ENCODE peak calls at places on chromosomes 5 and 9, in four cellular contexts. H, F, C and G are unnamed samples.
A peak's percentile ranks its signal among the peaks of the same experiment; 100 is the strongest.

GRCh38 chr5:97536683-97537082 is 353.6 kb upstream of the RIOK2 start:
- DNase-seq in C (no peak), H (no peak), F (no peak), G (no peak)

GRCh38 chr5:96714951-96715451 is 52.8 kb downstream of the CAST start:
- DNase-seq in F (peak; percentile 33), H (no peak), C (no peak), G (no peak)

GRCh38 chr5:145246961-145247744 is 588.0 kb downstream of the PRELID2 start:
- DNase-seq in H (no peak), F (no peak), C (no peak), G (no peak)

GRCh38 chr5:176732736-176733585 is 77.4 kb upstream of the UNC5A start:
- DNase-seq in C (peak; percentile 33), F (no peak), H (no peak), G (peak; percentile 11)

GRCh38 chr5:87081511-87082372 is 185.9 kb upstream of the RASA1 start:
- DNase-seq in C (no peak), H (no peak), F (no peak), G (no peak)

GRCh38 chr9:89489548-89490527 is 8.1 kb downstream of the SEMA4D start:
- DNase-seq in H (no peak), F (no peak), C (no peak), G (no peak)

GRCh38 chr9:104606202-104606601 is 775 bp upstream of the OR13C2 start:
- DNase-seq in C (no peak), H (no peak), F (no peak), G (no peak)

GRCh38 chr5:43556857-43557593 is at the start of gene PAIP1:
- DNase-seq in H (no peak), F (peak; percentile 92), C (peak; percentile 94), G (peak; percentile 80)

GRCh38 chr5:96876292-96876850 is at the start of gene ERAP2:
- DNase-seq in C (no peak), H (no peak), F (peak; percentile 21), G (no peak)

GRCh38 chr9:108671156-108671555 is 184.6 kb downstream of the ACTL7B start:
- DNase-seq in F (peak; percentile 18), H (no peak), C (no peak), G (peak; percentile 28)

GRCh38 chr5:77777281-77777892 is 1.2 kb upstream of the TBCA start:
- DNase-seq in F (no peak), C (no peak), H (no peak), G (no peak)

GRCh38 chr5:3417376-3417943 is 178.2 kb upstream of the IRX1 start:
- DNase-seq in C (no peak), F (no peak), H (no peak), G (peak; percentile 69)

GRCh38 chr5:170571331-170571731 is 67.5 kb downstream of the KCNIP1 start:
- DNase-seq in F (no peak), C (no peak), H (no peak), G (no peak)

GRCh38 chr5:140101179-140101578 is 12.7 kb upstream of the PURA start:
- DNase-seq in H (no peak), C (no peak), F (no peak), G (no peak)

GRCh38 chr5:53962306-53962705 is 348.1 kb downstream of the ARL15 start:
- DNase-seq in C (no peak), F (no peak), H (no peak), G (no peak)

GRCh38 chr5:180591249-180591887 is at the start of gene SCGB3A1:
- DNase-seq in F (no peak), C (peak; percentile 57), H (no peak), G (no peak)
- TF ChIP-seq TEAD4 in F (no peak), C (no peak), H (no peak), G (no peak)

GRCh38 chr9:125989090-125989501 is 241.9 kb downstream of the PBX3 start:
- DNase-seq in H (no peak), F (no peak), C (no peak), G (no peak)

GRCh38 chr9:125990793-125991220 is 243.6 kb downstream of the PBX3 start:
- DNase-seq in F (no peak), C (peak; percentile 91), H (no peak), G (no peak)

GRCh38 chr9:125990186-125990792 is 243.1 kb downstream of the PBX3 start:
- DNase-seq in H (no peak), F (no peak), C (no peak), G (no peak)

GRCh38 chr9:125988479-125989050 is 241.4 kb downstream of the PBX3 start:
- DNase-seq in F (no peak), C (peak; percentile 13), H (no peak), G (no peak)

GRCh38 chr9:125989524-125990180 is 242.5 kb downstream of the PBX3 start:
- DNase-seq in H (no peak), F (no peak), C (no peak), G (no peak)
- TF ChIP-seq TEAD4 in H (no peak), F (no peak), C (no peak), G (no peak)

DNA sequence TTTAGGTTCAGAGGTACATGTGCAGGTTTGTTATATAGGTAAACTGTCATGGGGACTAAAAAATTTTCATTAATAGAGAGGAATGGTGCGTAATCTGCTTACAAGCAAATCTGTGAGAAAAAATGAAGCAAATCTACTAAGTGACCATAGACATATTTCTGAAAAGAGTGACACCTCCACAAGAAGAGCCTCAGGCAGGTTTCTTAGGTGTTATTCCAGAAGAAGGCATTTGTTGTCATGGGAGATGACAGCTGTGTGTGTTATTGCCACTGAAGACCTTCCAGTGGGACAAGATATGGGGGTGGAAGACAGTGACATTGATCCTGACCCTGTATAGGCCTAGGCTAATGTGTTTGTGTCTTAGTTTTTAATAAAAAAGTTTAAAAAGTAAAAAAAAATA is 68.8 kb upstream of the PANK3 start:
- DNase-seq in H (no peak), C (no peak), F (no peak), G (no peak)
- TF ChIP-seq TEAD4 in H (no peak), C (no peak), F (no peak), G (no peak)

GRCh38 chr5:154577449-154577848 is 99.4 kb upstream of the HAND1 start:
- DNase-seq in H (no peak), C (no peak), F (no peak), G (no peak)
- TF ChIP-seq TEAD4 in H (no peak), C (no peak), F (no peak), G (no peak)

GRCh38 chr5:153456354-153456753 is 34.1 kb upstream of the GRIA1 start:
- DNase-seq in C (no peak), H (no peak), F (no peak), G (peak; percentile 16)
- TF ChIP-seq TEAD4 in C (no peak), H (peak; percentile 81), F (no peak), G (no peak)

GRCh38 chr5:112492291-112492690 is 73.2 kb upstream of the EPB41L4A start:
- DNase-seq in H (peak; percentile 27), C (peak; percentile 52), F (peak; percentile 35), G (peak; percentile 69)
- TF ChIP-seq TEAD4 in H (no peak), C (no peak), F (no peak), G (no peak)

DNA sequence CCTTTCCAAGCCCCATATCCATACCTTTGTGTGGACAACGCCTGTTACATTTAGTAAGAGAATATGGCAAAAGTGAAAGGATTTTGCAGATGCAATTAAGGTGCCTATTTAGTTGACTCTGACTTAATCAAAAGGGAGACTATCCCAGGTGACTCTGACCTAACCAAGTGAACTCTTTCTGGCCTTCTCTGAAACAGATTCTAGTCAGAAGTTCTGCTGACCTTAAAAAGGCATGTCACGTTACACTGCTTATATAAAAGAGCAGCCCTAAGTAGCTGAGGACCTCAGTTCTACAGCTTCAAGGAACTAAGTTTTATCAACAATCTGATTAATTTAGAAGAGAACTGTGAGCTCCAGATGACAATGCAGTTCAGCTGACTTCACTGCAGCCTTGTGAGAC is 5.7 kb upstream of the TICAM2 start:
- DNase-seq in H (no peak), F (no peak), C (no peak), G (no peak)
- TF ChIP-seq TEAD4 in H (no peak), F (no peak), C (no peak), G (no peak)

GRCh38 chr9:123985869-123986268 is 25.7 kb upstream of the LHX2 start:
- DNase-seq in F (no peak), C (no peak), H (no peak), G (no peak)
- TF ChIP-seq TEAD4 in F (no peak), C (no peak), H (no peak), G (no peak)

GRCh38 chr9:106058460-106058859 is 364.1 kb downstream of the TMEM38B start:
- DNase-seq in H (no peak), F (no peak), C (no peak), G (no peak)
- TF ChIP-seq TEAD4 in H (no peak), F (no peak), C (no peak), G (no peak)

DNA sequence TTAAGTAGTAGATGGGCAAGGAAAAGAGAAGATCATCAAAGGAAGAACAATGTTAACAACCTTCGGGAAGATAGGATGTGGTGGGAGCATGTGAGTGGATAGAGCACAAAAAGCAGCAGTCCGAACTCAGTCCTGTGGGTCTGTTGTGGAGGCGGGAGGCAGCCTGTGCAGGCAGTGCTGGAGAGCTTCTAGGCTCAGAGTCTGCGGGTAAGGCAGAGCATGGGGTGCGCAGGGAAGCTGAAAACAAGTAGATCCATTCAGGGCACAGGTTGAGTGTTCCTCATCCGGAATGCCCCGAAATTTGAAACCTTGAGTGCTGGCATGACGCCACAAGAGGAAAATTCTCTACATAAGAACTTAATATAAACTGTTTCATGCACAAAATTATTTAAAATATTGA is 84.9 kb downstream of the PPIC start:
- DNase-seq in H (no peak), F (no peak), C (no peak), G (no peak)
- TF ChIP-seq TEAD4 in H (no peak), F (no peak), C (no peak), G (no peak)